ENCODE peak calls at places on chromosome 10, in four cellular contexts. C is astrocyte of the cerebellum, W is A549, E is ELR. K is an unnamed sample.

GRCh38 chr10:104580321-104580720 is 60.8 kb upstream of the SORCS3 start:
- DNase-seq in C (no peak), W (no peak), E (peak; percentile 71), K (no peak)

GRCh38 chr10:70319183-70319582 is 35.4 kb upstream of the NPFFR1 start:
- DNase-seq in E (no peak), W (no peak), C (no peak), K (no peak)

GRCh38 chr10:76509501-76509900 is 1078.1 kb downstream of the LRMDA start:
- DNase-seq in C (no peak), W (no peak), E (no peak), K (no peak)

GRCh38 chr10:11683529-11684320 is 58.5 kb upstream of the ECHDC3 start:
- DNase-seq in E (no peak), C (no peak), W (no peak), K (no peak)

GRCh38 chr10:57338823-57339558 is 928.7 kb downstream of the IPMK start:
- DNase-seq in E (peak; percentile 62), C (peak; percentile 43), W (peak; percentile 18), K (peak; percentile 16)

GRCh38 chr10:95221124-95221523 is 27.1 kb downstream of the ACSM6 start:
- DNase-seq in W (no peak), E (peak; percentile 75), C (peak; percentile 36), K (peak; percentile 85)

GRCh38 chr10:96767611-96768010 is 47.3 kb upstream of the PIK3AP1 start:
- DNase-seq in E (peak; percentile 17), C (no peak), W (no peak), K (no peak)

GRCh38 chr10:125011171-125011925 is 69.4 kb downstream of the ZRANB1 start:
- DNase-seq in E (no peak), W (no peak), C (no peak), K (no peak)

GRCh38 chr10:35000936-35001335 is 89.2 kb downstream of the CUL2 start:
- DNase-seq in C (no peak), E (no peak), W (no peak), K (no peak)

GRCh38 chr10:111084346-111085255 is 7.8 kb downstream of the ADRA2A start:
- DNase-seq in C (no peak), W (no peak), E (peak; percentile 3), K (no peak)